ENCODE peak calls at places on chromosomes 2 and 18, in eight cellular contexts. One of them, this sample, is unnamed.

GRCh38 chr2:162057426-162057825 is 16.6 kb downstream of the DPP4 start:
- DNase-seq in adrenal gland: no peak
- DNase-seq in HepG2: no peak
- DNase-seq in IMR-90: no peak
- DNase-seq in osteoblast: no peak
- DNase-seq in transverse colon: no peak
- DNase-seq in brain microvascular endothelial cell: no peak
- DNase-seq in prostate gland: no peak
- DNase-seq in this sample: no peak

GRCh38 chr2:109609352-109610024 is 4.3 kb downstream of the SEPTIN10 start:
- DNase-seq in adrenal gland: no peak
- DNase-seq in HepG2: no peak
- DNase-seq in IMR-90: peak; percentile 69
- DNase-seq in osteoblast: peak; percentile 73
- DNase-seq in transverse colon: no peak
- DNase-seq in brain microvascular endothelial cell: peak; percentile 31
- DNase-seq in prostate gland: no peak
- DNase-seq in this sample: no peak

GRCh38 chr2:17869128-17869527 is 9.3 kb upstream of the KCNS3 start:
- DNase-seq in adrenal gland: no peak
- DNase-seq in HepG2: no peak
- DNase-seq in IMR-90: peak; percentile 16
- DNase-seq in osteoblast: peak; percentile 71
- DNase-seq in transverse colon: no peak
- DNase-seq in brain microvascular endothelial cell: peak; percentile 40
- DNase-seq in prostate gland: no peak
- DNase-seq in this sample: no peak

GRCh38 chr2:75130171-75130570 is 69.1 kb downstream of the TACR1 start:
- DNase-seq in adrenal gland: no peak
- DNase-seq in HepG2: no peak
- DNase-seq in IMR-90: no peak
- DNase-seq in osteoblast: no peak
- DNase-seq in transverse colon: no peak
- DNase-seq in brain microvascular endothelial cell: no peak
- DNase-seq in prostate gland: no peak
- DNase-seq in this sample: no peak

GRCh38 chr2:120596990-120597594 is 138.6 kb upstream of the GLI2 start:
- DNase-seq in adrenal gland: peak; percentile 57
- DNase-seq in HepG2: no peak
- DNase-seq in IMR-90: peak; percentile 56
- DNase-seq in osteoblast: peak; percentile 93
- DNase-seq in transverse colon: peak; percentile 19
- DNase-seq in brain microvascular endothelial cell: peak; percentile 56
- DNase-seq in prostate gland: no peak
- DNase-seq in this sample: peak; percentile 50

GRCh38 chr2:158778243-158778642 is 16.9 kb upstream of the DAPL1 start:
- DNase-seq in adrenal gland: no peak
- DNase-seq in HepG2: no peak
- DNase-seq in IMR-90: no peak
- DNase-seq in osteoblast: no peak
- DNase-seq in transverse colon: no peak
- DNase-seq in brain microvascular endothelial cell: no peak
- DNase-seq in prostate gland: no peak
- DNase-seq in this sample: no peak

GRCh38 chr2:3154146-3154545 is 223.5 kb downstream of the EIPR1 start:
- DNase-seq in adrenal gland: no peak
- DNase-seq in HepG2: no peak
- DNase-seq in IMR-90: no peak
- DNase-seq in osteoblast: no peak
- DNase-seq in transverse colon: no peak
- DNase-seq in brain microvascular endothelial cell: no peak
- DNase-seq in prostate gland: no peak
- DNase-seq in this sample: no peak

GRCh38 chr18:25299426-25299825 is 52.5 kb downstream of the ZNF521 start:
- DNase-seq in adrenal gland: no peak
- DNase-seq in HepG2: no peak
- DNase-seq in IMR-90: peak; percentile 86
- DNase-seq in osteoblast: no peak
- DNase-seq in transverse colon: no peak
- DNase-seq in brain microvascular endothelial cell: peak; percentile 32
- DNase-seq in prostate gland: no peak
- DNase-seq in this sample: no peak

GRCh38 chr2:99512081-99512480 is 22.3 kb upstream of the REV1 start:
- DNase-seq in adrenal gland: no peak
- DNase-seq in HepG2: no peak
- DNase-seq in IMR-90: no peak
- DNase-seq in osteoblast: no peak
- DNase-seq in transverse colon: no peak
- DNase-seq in brain microvascular endothelial cell: no peak
- DNase-seq in prostate gland: no peak
- DNase-seq in this sample: no peak

GRCh38 chr2:160224060-160224459 is 24.0 kb upstream of the ITGB6 start:
- DNase-seq in adrenal gland: peak; percentile 51
- DNase-seq in HepG2: peak; percentile 69
- DNase-seq in IMR-90: peak; percentile 98
- DNase-seq in osteoblast: peak; percentile 83
- DNase-seq in transverse colon: no peak
- DNase-seq in brain microvascular endothelial cell: peak; percentile 96
- DNase-seq in prostate gland: no peak
- DNase-seq in this sample: no peak

GRCh38 chr2:231308631-231309414 is 86.7 kb upstream of the B3GNT7 start:
- DNase-seq in adrenal gland: no peak
- DNase-seq in HepG2: no peak
- DNase-seq in IMR-90: peak; percentile 48
- DNase-seq in osteoblast: no peak
- DNase-seq in transverse colon: no peak
- DNase-seq in brain microvascular endothelial cell: peak; percentile 78
- DNase-seq in prostate gland: no peak
- DNase-seq in this sample: no peak

GRCh38 chr2:285506-285905 is 2.4 kb downstream of the ALKAL2 start:
- DNase-seq in adrenal gland: no peak
- DNase-seq in HepG2: no peak
- DNase-seq in IMR-90: peak; percentile 84
- DNase-seq in osteoblast: peak; percentile 95
- DNase-seq in transverse colon: no peak
- DNase-seq in brain microvascular endothelial cell: peak; percentile 64
- DNase-seq in prostate gland: no peak
- DNase-seq in this sample: no peak

GRCh38 chr18:58998421-58999203 is 133.9 kb downstream of the ZNF532 start:
- DNase-seq in adrenal gland: peak; percentile 51
- DNase-seq in HepG2: no peak
- DNase-seq in IMR-90: peak; percentile 70
- DNase-seq in osteoblast: peak; percentile 84
- DNase-seq in transverse colon: peak; percentile 14
- DNase-seq in brain microvascular endothelial cell: peak; percentile 68
- DNase-seq in prostate gland: no peak
- DNase-seq in this sample: peak; percentile 29

GRCh38 chr18:32418148-32418547 is 52.5 kb downstream of the GAREM1 start:
- DNase-seq in adrenal gland: no peak
- DNase-seq in HepG2: peak; percentile 25
- DNase-seq in IMR-90: no peak
- DNase-seq in osteoblast: no peak
- DNase-seq in transverse colon: no peak
- DNase-seq in brain microvascular endothelial cell: no peak
- DNase-seq in prostate gland: no peak
- DNase-seq in this sample: no peak

GRCh38 chr2:234378440-234378839 is 118.4 kb downstream of the ARL4C start:
- DNase-seq in adrenal gland: no peak
- DNase-seq in HepG2: no peak
- DNase-seq in IMR-90: peak; percentile 62
- DNase-seq in osteoblast: peak; percentile 19
- DNase-seq in transverse colon: no peak
- DNase-seq in brain microvascular endothelial cell: no peak
- DNase-seq in prostate gland: no peak
- DNase-seq in this sample: no peak

GRCh38 chr18:30889582-30890301 is 152.8 kb downstream of the DSC3 start:
- DNase-seq in adrenal gland: no peak
- DNase-seq in HepG2: no peak
- DNase-seq in IMR-90: no peak
- DNase-seq in osteoblast: peak; percentile 9
- DNase-seq in transverse colon: no peak
- DNase-seq in brain microvascular endothelial cell: peak; percentile 2
- DNase-seq in prostate gland: no peak
- DNase-seq in this sample: no peak

GRCh38 chr2:163675389-163675788 is 60.4 kb downstream of the FIGN start:
- DNase-seq in adrenal gland: no peak
- DNase-seq in HepG2: no peak
- DNase-seq in IMR-90: no peak
- DNase-seq in osteoblast: no peak
- DNase-seq in transverse colon: no peak
- DNase-seq in brain microvascular endothelial cell: no peak
- DNase-seq in prostate gland: no peak
- DNase-seq in this sample: no peak

GRCh38 chr2:163673522-163673921 is 62.3 kb downstream of the FIGN start:
- DNase-seq in adrenal gland: no peak
- DNase-seq in HepG2: no peak
- DNase-seq in IMR-90: no peak
- DNase-seq in osteoblast: peak; percentile 66
- DNase-seq in transverse colon: no peak
- DNase-seq in brain microvascular endothelial cell: no peak
- DNase-seq in prostate gland: no peak
- DNase-seq in this sample: no peak

GRCh38 chr2:163665817-163666216 is 70.0 kb downstream of the FIGN start:
- DNase-seq in adrenal gland: no peak
- DNase-seq in HepG2: peak; percentile 69
- DNase-seq in IMR-90: peak; percentile 49
- DNase-seq in osteoblast: peak; percentile 38
- DNase-seq in transverse colon: no peak
- DNase-seq in brain microvascular endothelial cell: no peak
- DNase-seq in prostate gland: no peak
- DNase-seq in this sample: no peak

GRCh38 chr2:163667064-163667887 is 68.5 kb downstream of the FIGN start:
- DNase-seq in adrenal gland: peak; percentile 56
- DNase-seq in HepG2: peak; percentile 81
- DNase-seq in IMR-90: peak; percentile 94
- DNase-seq in osteoblast: peak; percentile 80
- DNase-seq in transverse colon: no peak
- DNase-seq in brain microvascular endothelial cell: peak; percentile 86
- DNase-seq in prostate gland: no peak
- DNase-seq in this sample: no peak

GRCh38 chr2:163670929-163671328 is 64.9 kb downstream of the FIGN start:
- DNase-seq in adrenal gland: no peak
- DNase-seq in HepG2: no peak
- DNase-seq in IMR-90: no peak
- DNase-seq in osteoblast: no peak
- DNase-seq in transverse colon: no peak
- DNase-seq in brain microvascular endothelial cell: no peak
- DNase-seq in prostate gland: no peak
- DNase-seq in this sample: no peak
- H3K27ac ChIP-seq in adrenal gland: no peak overlapping the region
- H3K27ac ChIP-seq in HepG2: no peak overlapping the region
- H3K27ac ChIP-seq in IMR-90: no peak overlapping the region
- H3K27ac ChIP-seq in osteoblast: no peak overlapping the region
- H3K27ac ChIP-seq in transverse colon: no peak overlapping the region
- H3K27ac ChIP-seq in brain microvascular endothelial cell: no peak overlapping the region
- H3K27ac ChIP-seq in prostate gland: no peak overlapping the region
- H3K27ac ChIP-seq in this sample: no peak overlapping the region

GRCh38 chr18:45670281-45670962 is 53.6 kb upstream of the SLC14A1 start:
- DNase-seq in adrenal gland: peak; percentile 80
- DNase-seq in HepG2: no peak
- DNase-seq in IMR-90: peak; percentile 85
- DNase-seq in osteoblast: peak; percentile 73
- DNase-seq in transverse colon: no peak
- DNase-seq in brain microvascular endothelial cell: no peak
- DNase-seq in prostate gland: no peak
- DNase-seq in this sample: no peak
- H3K4me3 ChIP-seq in adrenal gland: no peak overlapping the region
- H3K4me3 ChIP-seq in HepG2: no peak overlapping the region
- H3K4me3 ChIP-seq in IMR-90: no peak overlapping the region
- H3K4me3 ChIP-seq in osteoblast: peak overlapping the region; percentile 20
- H3K4me3 ChIP-seq in transverse colon: no peak overlapping the region
- H3K4me3 ChIP-seq in brain microvascular endothelial cell: no peak overlapping the region
- H3K4me3 ChIP-seq in prostate gland: no peak overlapping the region
- H3K4me3 ChIP-seq in this sample: no peak overlapping the region

DNA sequence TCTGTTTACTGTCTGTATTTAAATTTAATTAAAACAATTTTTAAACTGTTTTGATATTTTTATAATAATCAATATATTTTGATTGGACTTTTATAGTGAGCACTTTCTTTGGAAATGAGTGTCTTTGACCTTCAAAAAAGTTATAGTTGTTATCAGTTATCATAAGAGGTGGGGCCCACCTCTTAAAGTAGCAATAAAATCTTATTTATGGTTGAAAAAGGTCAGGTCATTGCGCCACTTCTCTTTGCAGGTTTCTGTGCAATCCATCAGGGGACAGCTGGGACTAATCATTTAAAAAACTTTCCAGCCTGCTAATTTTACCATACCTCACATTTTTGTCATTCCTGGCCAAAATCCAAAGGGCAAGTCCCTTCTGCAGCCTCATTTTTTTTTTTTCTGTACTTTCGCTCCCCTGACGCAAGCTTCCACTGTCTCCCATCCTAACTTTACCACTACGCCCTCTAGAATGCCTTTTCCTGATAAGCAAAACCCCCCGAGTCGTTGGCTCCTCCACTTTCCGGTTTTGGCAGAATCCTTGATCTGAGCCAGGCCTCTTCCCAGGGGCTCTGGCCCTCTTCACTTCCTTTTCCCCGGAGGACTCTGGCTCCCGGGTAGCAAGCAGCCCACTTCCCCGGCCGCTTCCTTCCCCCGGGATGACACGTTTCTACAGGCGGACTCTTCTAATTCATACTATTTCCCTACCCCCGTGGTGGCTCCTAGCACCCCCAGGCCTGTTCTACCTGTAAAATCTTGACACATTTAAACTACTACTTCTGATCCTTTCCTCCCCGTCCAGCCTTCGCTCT is 1.1 kb upstream of the SEH1L start:
- DNase-seq in adrenal gland: peak; percentile 77
- DNase-seq in HepG2: peak; percentile 93
- DNase-seq in IMR-90: peak; percentile 89
- DNase-seq in osteoblast: peak; percentile 83
- DNase-seq in transverse colon: peak; percentile 47
- DNase-seq in brain microvascular endothelial cell: peak; percentile 72
- DNase-seq in prostate gland: no peak
- DNase-seq in this sample: peak; percentile 46
- TF ChIP-seq CTCF in adrenal gland: no peak
- TF ChIP-seq CTCF in HepG2: peak; percentile 49
- TF ChIP-seq CTCF in IMR-90: peak; percentile 6
- TF ChIP-seq CTCF in osteoblast: peak; percentile 6
- TF ChIP-seq CTCF in transverse colon: no peak
- TF ChIP-seq CTCF in brain microvascular endothelial cell: no peak
- TF ChIP-seq CTCF in prostate gland: no peak
- TF ChIP-seq CTCF in this sample: no peak

GRCh38 chr2:202071107-202071506 is 1.9 kb upstream of the KIAA2012 start:
- DNase-seq in adrenal gland: no peak
- DNase-seq in HepG2: no peak
- DNase-seq in IMR-90: no peak
- DNase-seq in osteoblast: no peak
- DNase-seq in transverse colon: no peak
- DNase-seq in brain microvascular endothelial cell: no peak
- DNase-seq in prostate gland: no peak
- DNase-seq in this sample: no peak
- H3K27ac ChIP-seq in adrenal gland: no peak overlapping the region
- H3K27ac ChIP-seq in HepG2: no peak overlapping the region
- H3K27ac ChIP-seq in IMR-90: no peak overlapping the region
- H3K27ac ChIP-seq in osteoblast: no peak overlapping the region
- H3K27ac ChIP-seq in transverse colon: no peak overlapping the region
- H3K27ac ChIP-seq in brain microvascular endothelial cell: no peak overlapping the region
- H3K27ac ChIP-seq in prostate gland: no peak overlapping the region
- H3K27ac ChIP-seq in this sample: no peak overlapping the region

This sample was measured in body of pancreas.